ENCODE peak calls at places on chromosomes 13 and 19, in ten cellular contexts. T is NCI-H460; X is stimulated activated CD8-positive, alpha-beta memory T cell treated with anti-CD3 and anti-CD28 coated beads, Interleukin-4, amount 100 ng/mL, for 48 hours; F is HS-5; V is left colon; Z is ascending aorta; O is EH; M is EL; A is NCI-H1105 treated with DMSO at 0.1 percent for 48 hours; N is RWPE1. Y is an unnamed sample.

GRCh38 chr19:54345938-54346386 is 7.0 kb upstream of the LILRA4 start:
- DNase-seq in T (no peak), X (no peak), F (no peak), V (no peak), Z (no peak), O (no peak), M (no peak), A (no peak), N (no peak), Y (no peak)

GRCh38 chr19:8702350-8702749 is 3.8 kb upstream of the ACTL9 start:
- DNase-seq in T (no peak), X (peak; percentile 54), F (no peak), V (no peak), Z (no peak), O (no peak), M (no peak), A (no peak), N (no peak), Y (no peak)

GRCh38 chr13:50125556-50126377 is 110.5 kb downstream of the KCNRG start:
- DNase-seq in T (peak; percentile 64), X (peak; percentile 80), F (no peak), V (peak; percentile 97), Z (peak; percentile 96), O (peak; percentile 85), M (peak; percentile 84), A (peak; percentile 87), N (peak; percentile 79), Y (peak; percentile 87)

GRCh38 chr13:99028890-99029289 is 51.0 kb upstream of the DOCK9 start:
- DNase-seq in T (no peak), X (peak; percentile 60), F (no peak), V (peak; percentile 21), Z (no peak), O (no peak), M (peak; percentile 9), A (no peak), N (no peak), Y (no peak)

GRCh38 chr19:30676990-30677679 is 305.0 kb downstream of the ZNF536 start:
- DNase-seq in T (no peak), X (no peak), F (no peak), V (no peak), Z (no peak), O (no peak), M (no peak), A (no peak), N (no peak), Y (no peak)

GRCh38 chr19:11116507-11116906 is 27.2 kb downstream of the LDLR start:
- DNase-seq in T (no peak), X (no peak), F (no peak), V (no peak), Z (no peak), O (no peak), M (no peak), A (no peak), N (no peak), Y (no peak)

GRCh38 chr13:110047511-110047910 is 259.4 kb downstream of the COL4A1 start:
- DNase-seq in T (no peak), X (no peak), F (no peak), V (peak; percentile 14), Z (peak; percentile 87), O (peak; percentile 10), M (no peak), A (peak; percentile 97), N (no peak), Y (no peak)

GRCh38 chr19:14686411-14686810 is 3.4 kb upstream of the ZNF333 start:
- DNase-seq in T (peak; percentile 18), X (peak; percentile 53), F (no peak), V (peak; percentile 34), Z (no peak), O (peak; percentile 8), M (no peak), A (no peak), N (no peak), Y (peak; percentile 41)